ENCODE peak calls at places on chromosomes 2 and 18, in five cellular contexts. One of them, this sample, is unnamed.

GRCh38 chr2:191646612-191646902 is 31.4 kb upstream of the NABP1 start:
- DNase-seq in NB4: no peak
- DNase-seq in A549: peak
- DNase-seq in astrocyte of the spinal cord: no peak
- DNase-seq in activated CD8-positive, alpha-beta T cell treated with anti-CD3 and anti-CD28 coated beads for 36 hours: no peak
- DNase-seq in this sample: no peak

GRCh38 chr18:50441518-50441917 is 66.7 kb downstream of the SKA1 start:
- DNase-seq in astrocyte of the spinal cord: no peak
- DNase-seq in NB4: no peak
- DNase-seq in A549: no peak
- DNase-seq in activated CD8-positive, alpha-beta T cell treated with anti-CD3 and anti-CD28 coated beads for 36 hours: no peak
- DNase-seq in this sample: no peak

GRCh38 chr2:168169097-168169745 is 78.2 kb downstream of the STK39 start:
- DNase-seq in NB4: no peak
- DNase-seq in astrocyte of the spinal cord: peak
- DNase-seq in A549: no peak
- DNase-seq in activated CD8-positive, alpha-beta T cell treated with anti-CD3 and anti-CD28 coated beads for 36 hours: no peak
- DNase-seq in this sample: no peak

GRCh38 chr2:233789554-233789953 is 11.4 kb downstream of the MROH2A start:
- DNase-seq in activated CD8-positive, alpha-beta T cell treated with anti-CD3 and anti-CD28 coated beads for 36 hours: no peak
- DNase-seq in NB4: no peak
- DNase-seq in astrocyte of the spinal cord: no peak
- DNase-seq in A549: no peak
- DNase-seq in this sample: no peak

GRCh38 chr2:224111576-224111975 is 72.5 kb upstream of the SERPINE2 start:
- DNase-seq in activated CD8-positive, alpha-beta T cell treated with anti-CD3 and anti-CD28 coated beads for 36 hours: no peak
- DNase-seq in NB4: no peak
- DNase-seq in A549: peak
- DNase-seq in astrocyte of the spinal cord: peak
- DNase-seq in this sample: no peak

GRCh38 chr2:190528521-190529001 is 6.0 kb downstream of the NEMP2 start:
- DNase-seq in NB4: peak
- DNase-seq in astrocyte of the spinal cord: peak
- DNase-seq in A549: peak
- DNase-seq in activated CD8-positive, alpha-beta T cell treated with anti-CD3 and anti-CD28 coated beads for 36 hours: no peak
- DNase-seq in this sample: no peak

GRCh38 chr2:11746807-11747459 is 501 bp downstream of the LPIN1 start:
- DNase-seq in astrocyte of the spinal cord: peak
- DNase-seq in NB4: peak
- DNase-seq in A549: peak
- DNase-seq in activated CD8-positive, alpha-beta T cell treated with anti-CD3 and anti-CD28 coated beads for 36 hours: peak
- DNase-seq in this sample: no peak

GRCh38 chr18:26335139-26335933 is 109.1 kb downstream of the TAF4B start:
- DNase-seq in A549: no peak
- DNase-seq in astrocyte of the spinal cord: peak
- DNase-seq in NB4: no peak
- DNase-seq in activated CD8-positive, alpha-beta T cell treated with anti-CD3 and anti-CD28 coated beads for 36 hours: no peak
- DNase-seq in this sample: no peak

GRCh38 chr2:134284119-134284670 is 30.3 kb downstream of the MGAT5 start:
- DNase-seq in astrocyte of the spinal cord: no peak
- DNase-seq in A549: no peak
- DNase-seq in activated CD8-positive, alpha-beta T cell treated with anti-CD3 and anti-CD28 coated beads for 36 hours: no peak
- DNase-seq in NB4: no peak
- DNase-seq in this sample: no peak

GRCh38 chr2:80830891-80831290 is 526.3 kb upstream of the LRRTM1 start:
- DNase-seq in astrocyte of the spinal cord: no peak
- DNase-seq in NB4: no peak
- DNase-seq in A549: no peak
- DNase-seq in activated CD8-positive, alpha-beta T cell treated with anti-CD3 and anti-CD28 coated beads for 36 hours: no peak
- DNase-seq in this sample: no peak

GRCh38 chr2:160380000-160380570 is 113.5 kb downstream of the RBMS1 start:
- DNase-seq in NB4: no peak
- DNase-seq in astrocyte of the spinal cord: no peak
- DNase-seq in activated CD8-positive, alpha-beta T cell treated with anti-CD3 and anti-CD28 coated beads for 36 hours: no peak
- DNase-seq in A549: no peak
- DNase-seq in this sample: no peak

GRCh38 chr2:155872396-155872795 is 460.1 kb downstream of the NR4A2 start:
- DNase-seq in astrocyte of the spinal cord: no peak
- DNase-seq in NB4: no peak
- DNase-seq in A549: no peak
- DNase-seq in activated CD8-positive, alpha-beta T cell treated with anti-CD3 and anti-CD28 coated beads for 36 hours: no peak
- DNase-seq in this sample: no peak

GRCh38 chr2:46679761-46680160 is 200.4 kb downstream of the TMEM247 start:
- DNase-seq in A549: no peak
- DNase-seq in activated CD8-positive, alpha-beta T cell treated with anti-CD3 and anti-CD28 coated beads for 36 hours: no peak
- DNase-seq in NB4: no peak
- DNase-seq in astrocyte of the spinal cord: peak
- DNase-seq in this sample: no peak

GRCh38 chr2:223247136-223247535 is 195.1 kb downstream of the KCNE4 start:
- DNase-seq in astrocyte of the spinal cord: peak
- DNase-seq in activated CD8-positive, alpha-beta T cell treated with anti-CD3 and anti-CD28 coated beads for 36 hours: peak
- DNase-seq in A549: peak
- DNase-seq in NB4: peak
- DNase-seq in this sample: no peak

GRCh38 chr18:23958036-23958435 is 56.5 kb upstream of the TTC39C start:
- DNase-seq in astrocyte of the spinal cord: peak
- DNase-seq in NB4: no peak
- DNase-seq in activated CD8-positive, alpha-beta T cell treated with anti-CD3 and anti-CD28 coated beads for 36 hours: no peak
- DNase-seq in A549: no peak
- DNase-seq in this sample: no peak

GRCh38 chr2:98822301-98823164 is 91.6 kb upstream of the MGAT4A start:
- DNase-seq in NB4: no peak
- DNase-seq in astrocyte of the spinal cord: no peak
- DNase-seq in A549: no peak
- DNase-seq in activated CD8-positive, alpha-beta T cell treated with anti-CD3 and anti-CD28 coated beads for 36 hours: peak
- DNase-seq in this sample: peak

GRCh38 chr2:201969938-201970785 is 63.5 kb upstream of the FZD7 start:
- DNase-seq in NB4: peak
- DNase-seq in A549: no peak
- DNase-seq in activated CD8-positive, alpha-beta T cell treated with anti-CD3 and anti-CD28 coated beads for 36 hours: no peak
- DNase-seq in astrocyte of the spinal cord: peak
- DNase-seq in this sample: no peak

GRCh38 chr2:24509425-24509824 is 18.4 kb downstream of the NCOA1 start:
- DNase-seq in A549: no peak
- DNase-seq in astrocyte of the spinal cord: no peak
- DNase-seq in NB4: no peak
- DNase-seq in activated CD8-positive, alpha-beta T cell treated with anti-CD3 and anti-CD28 coated beads for 36 hours: no peak
- DNase-seq in this sample: no peak

GRCh38 chr2:97845818-97846217 is 132.4 kb downstream of the ZAP70 start:
- DNase-seq in A549: no peak
- DNase-seq in activated CD8-positive, alpha-beta T cell treated with anti-CD3 and anti-CD28 coated beads for 36 hours: no peak
- DNase-seq in NB4: no peak
- DNase-seq in astrocyte of the spinal cord: no peak
- DNase-seq in this sample: no peak

GRCh38 chr2:190446750-190447516 is 38.8 kb downstream of the MFSD6 start:
- DNase-seq in A549: no peak
- DNase-seq in NB4: no peak
- DNase-seq in activated CD8-positive, alpha-beta T cell treated with anti-CD3 and anti-CD28 coated beads for 36 hours: no peak
- DNase-seq in astrocyte of the spinal cord: no peak
- DNase-seq in this sample: no peak

GRCh38 chr18:76445275-76445674 is 49.8 kb downstream of the ZNF516 start:
- DNase-seq in astrocyte of the spinal cord: peak
- DNase-seq in activated CD8-positive, alpha-beta T cell treated with anti-CD3 and anti-CD28 coated beads for 36 hours: no peak
- DNase-seq in NB4: no peak
- DNase-seq in A549: no peak
- DNase-seq in this sample: no peak

GRCh38 chr2:60873381-60873780 is 8.0 kb upstream of the REL start:
- DNase-seq in NB4: no peak
- DNase-seq in activated CD8-positive, alpha-beta T cell treated with anti-CD3 and anti-CD28 coated beads for 36 hours: no peak
- DNase-seq in A549: no peak
- DNase-seq in astrocyte of the spinal cord: no peak
- DNase-seq in this sample: no peak

GRCh38 chr2:217622664-217623063 is 380.1 kb downstream of the TNS1 start:
- DNase-seq in astrocyte of the spinal cord: no peak
- DNase-seq in NB4: no peak
- DNase-seq in activated CD8-positive, alpha-beta T cell treated with anti-CD3 and anti-CD28 coated beads for 36 hours: no peak
- DNase-seq in A549: no peak
- DNase-seq in this sample: no peak

GRCh38 chr2:240569523-240569997 is 1.3 kb downstream of the RNPEPL1 start:
- DNase-seq in A549: no peak
- DNase-seq in activated CD8-positive, alpha-beta T cell treated with anti-CD3 and anti-CD28 coated beads for 36 hours: no peak
- DNase-seq in astrocyte of the spinal cord: no peak
- DNase-seq in NB4: no peak
- DNase-seq in this sample: peak

GRCh38 chr2:54380627-54381026 is 75.5 kb upstream of the SPTBN1 start:
- DNase-seq in NB4: no peak
- DNase-seq in A549: no peak
- DNase-seq in activated CD8-positive, alpha-beta T cell treated with anti-CD3 and anti-CD28 coated beads for 36 hours: no peak
- DNase-seq in astrocyte of the spinal cord: peak
- DNase-seq in this sample: no peak

GRCh38 chr2:221476195-221476594 is 95.9 kb downstream of the EPHA4 start:
- DNase-seq in astrocyte of the spinal cord: no peak
- DNase-seq in A549: no peak
- DNase-seq in NB4: no peak
- DNase-seq in activated CD8-positive, alpha-beta T cell treated with anti-CD3 and anti-CD28 coated beads for 36 hours: no peak
- DNase-seq in this sample: no peak

GRCh38 chr2:221482581-221483140 is 89.4 kb downstream of the EPHA4 start:
- DNase-seq in astrocyte of the spinal cord: no peak
- DNase-seq in A549: no peak
- DNase-seq in NB4: no peak
- DNase-seq in activated CD8-positive, alpha-beta T cell treated with anti-CD3 and anti-CD28 coated beads for 36 hours: no peak
- DNase-seq in this sample: no peak

GRCh38 chr2:221480251-221480650 is 91.9 kb downstream of the EPHA4 start:
- DNase-seq in activated CD8-positive, alpha-beta T cell treated with anti-CD3 and anti-CD28 coated beads for 36 hours: no peak
- DNase-seq in NB4: no peak
- DNase-seq in A549: no peak
- DNase-seq in astrocyte of the spinal cord: no peak
- DNase-seq in this sample: no peak

GRCh38 chr2:221477697-221478096 is 94.4 kb downstream of the EPHA4 start:
- DNase-seq in A549: no peak
- DNase-seq in astrocyte of the spinal cord: no peak
- DNase-seq in activated CD8-positive, alpha-beta T cell treated with anti-CD3 and anti-CD28 coated beads for 36 hours: no peak
- DNase-seq in NB4: no peak
- DNase-seq in this sample: no peak

DNA sequence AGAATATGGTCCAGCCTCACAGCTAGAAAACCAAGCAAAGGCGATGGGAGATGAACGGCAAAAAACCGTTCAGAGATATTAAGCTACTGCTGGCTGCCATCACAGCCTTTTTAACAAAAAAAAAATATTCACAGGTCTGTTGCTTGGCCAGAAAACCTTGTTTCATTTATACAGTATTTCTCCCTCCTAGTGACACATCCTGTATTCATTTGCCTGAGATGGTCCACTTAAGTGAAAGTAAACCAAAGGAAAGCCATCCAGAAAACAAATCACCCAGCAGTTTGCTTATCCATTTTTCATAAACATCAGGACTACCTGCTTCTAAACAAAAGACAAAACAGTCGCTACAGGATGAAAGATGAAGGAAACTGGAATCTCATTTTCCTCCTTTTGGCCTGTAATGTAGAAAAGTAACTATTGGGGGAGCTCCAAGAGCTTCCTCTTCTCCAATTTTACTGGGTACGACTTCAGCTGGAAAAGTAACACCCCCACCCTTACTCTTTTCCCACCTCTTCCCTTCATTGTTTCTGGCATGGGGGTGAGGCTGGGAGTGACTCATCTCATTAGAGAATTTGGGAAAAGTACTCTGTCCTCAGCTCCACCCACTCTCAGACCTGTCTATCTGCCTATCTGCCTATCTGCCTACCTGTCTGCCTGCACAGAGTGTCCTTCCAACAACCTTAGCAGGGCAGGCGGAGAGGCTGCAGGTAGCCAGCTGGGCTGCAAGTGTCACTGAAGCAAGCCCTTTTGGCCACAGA is 93.8 kb downstream of the EPHA4 start:
- DNase-seq in NB4: no peak
- DNase-seq in A549: no peak
- DNase-seq in activated CD8-positive, alpha-beta T cell treated with anti-CD3 and anti-CD28 coated beads for 36 hours: no peak
- DNase-seq in astrocyte of the spinal cord: no peak
- DNase-seq in this sample: no peak
- TF ChIP-seq CTCF in NB4: no peak
- TF ChIP-seq CTCF in A549: no peak
- TF ChIP-seq CTCF in activated CD8-positive, alpha-beta T cell treated with anti-CD3 and anti-CD28 coated beads for 36 hours: no peak
- TF ChIP-seq CTCF in astrocyte of the spinal cord: no peak
- TF ChIP-seq CTCF in this sample: no peak

DNA sequence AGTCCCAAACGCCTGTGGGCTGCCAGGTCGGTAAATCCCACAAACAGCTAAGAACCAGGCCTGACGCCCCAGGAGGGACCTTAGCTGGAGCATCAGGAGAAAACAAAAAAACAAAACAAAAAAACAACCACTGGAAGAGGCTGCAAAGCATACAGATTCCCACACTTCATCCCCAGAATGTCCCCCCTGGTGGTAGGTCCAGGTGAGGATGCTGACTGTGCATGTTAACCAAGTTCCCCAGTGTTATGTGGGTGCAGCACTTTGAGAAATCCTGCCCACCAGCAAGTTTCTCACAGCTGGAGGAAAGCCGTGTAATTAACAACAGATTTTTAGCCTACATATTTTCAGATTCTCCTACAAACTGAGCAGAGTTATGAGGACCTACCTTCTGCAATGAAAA is 15.1 kb downstream of the ST3GAL5 start:
- DNase-seq in activated CD8-positive, alpha-beta T cell treated with anti-CD3 and anti-CD28 coated beads for 36 hours: peak
- DNase-seq in NB4: peak
- DNase-seq in A549: no peak
- DNase-seq in astrocyte of the spinal cord: no peak
- DNase-seq in this sample: no peak
- TF ChIP-seq CTCF in activated CD8-positive, alpha-beta T cell treated with anti-CD3 and anti-CD28 coated beads for 36 hours: peak
- TF ChIP-seq CTCF in NB4: peak
- TF ChIP-seq CTCF in A549: no peak
- TF ChIP-seq CTCF in astrocyte of the spinal cord: peak
- TF ChIP-seq CTCF in this sample: no peak

GRCh38 chr2:176202491-176202890 is 14.0 kb downstream of the HOXD1 start:
- DNase-seq in astrocyte of the spinal cord: no peak
- DNase-seq in A549: no peak
- DNase-seq in activated CD8-positive, alpha-beta T cell treated with anti-CD3 and anti-CD28 coated beads for 36 hours: no peak
- DNase-seq in NB4: no peak
- DNase-seq in this sample: no peak

GRCh38 chr2:176206677-176207076 is 18.2 kb downstream of the HOXD1 start:
- DNase-seq in astrocyte of the spinal cord: no peak
- DNase-seq in NB4: no peak
- DNase-seq in A549: no peak
- DNase-seq in activated CD8-positive, alpha-beta T cell treated with anti-CD3 and anti-CD28 coated beads for 36 hours: no peak
- DNase-seq in this sample: no peak

GRCh38 chr2:176199902-176200301 is 11.4 kb downstream of the HOXD1 start:
- DNase-seq in activated CD8-positive, alpha-beta T cell treated with anti-CD3 and anti-CD28 coated beads for 36 hours: no peak
- DNase-seq in astrocyte of the spinal cord: no peak
- DNase-seq in NB4: no peak
- DNase-seq in A549: no peak
- DNase-seq in this sample: no peak

DNA sequence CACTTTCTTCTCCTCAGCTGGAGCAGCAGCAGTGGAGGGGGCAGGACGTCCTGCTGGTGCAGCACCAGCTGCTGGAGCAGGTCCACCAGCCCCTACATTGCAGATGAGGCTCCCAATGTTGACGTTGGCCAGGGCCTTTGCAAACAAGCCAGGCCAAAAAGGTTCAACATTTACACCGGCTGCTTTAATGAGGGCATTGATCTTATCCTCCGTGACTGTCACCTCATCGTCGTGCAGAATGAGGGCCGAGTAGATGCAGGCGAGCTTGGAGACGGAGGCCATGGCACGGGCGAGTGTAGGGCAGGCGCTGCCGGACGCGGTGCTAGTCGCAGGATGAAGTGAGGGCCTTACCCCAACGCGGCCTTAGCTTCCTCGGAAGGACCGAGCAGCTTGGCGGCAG is 12.5 kb downstream of the HOXD1 start:
- DNase-seq in NB4: no peak
- DNase-seq in A549: no peak
- DNase-seq in activated CD8-positive, alpha-beta T cell treated with anti-CD3 and anti-CD28 coated beads for 36 hours: no peak
- DNase-seq in astrocyte of the spinal cord: no peak
- DNase-seq in this sample: no peak
- TF ChIP-seq CTCF in NB4: no peak
- TF ChIP-seq CTCF in A549: no peak
- TF ChIP-seq CTCF in activated CD8-positive, alpha-beta T cell treated with anti-CD3 and anti-CD28 coated beads for 36 hours: no peak
- TF ChIP-seq CTCF in astrocyte of the spinal cord: no peak
- TF ChIP-seq CTCF in this sample: no peak

GRCh38 chr2:158460632-158461297 is 4.0 kb downstream of the PKP4 start:
- DNase-seq in A549: no peak
- DNase-seq in NB4: peak
- DNase-seq in activated CD8-positive, alpha-beta T cell treated with anti-CD3 and anti-CD28 coated beads for 36 hours: no peak
- DNase-seq in astrocyte of the spinal cord: peak
- DNase-seq in this sample: no peak
- TF ChIP-seq CTCF in A549: no peak
- TF ChIP-seq CTCF in NB4: no peak
- TF ChIP-seq CTCF in activated CD8-positive, alpha-beta T cell treated with anti-CD3 and anti-CD28 coated beads for 36 hours: peak
- TF ChIP-seq CTCF in astrocyte of the spinal cord: peak
- TF ChIP-seq CTCF in this sample: no peak